ENCODE peak calls at places on chromosomes 12 and 14, in five cellular contexts. One of them, this sample, is unnamed. For H3K27me3 and H3K36me3, the result is how much of the 10 kb centered on the place peaks cover.

GRCh38 chr12:132873724-132874123 is 13.7 kb downstream of the CHFR start:
- DNase-seq in Caco-2: no peak
- DNase-seq in uterus: no peak
- DNase-seq in heart left ventricle: no peak
- DNase-seq in neural progenitor cell: no peak
- DNase-seq in this sample: no peak

GRCh38 chr12:47305464-47305863 is 225.7 kb upstream of the AMIGO2 start:
- DNase-seq in Caco-2: no peak
- DNase-seq in uterus: no peak
- DNase-seq in heart left ventricle: no peak
- DNase-seq in neural progenitor cell: no peak
- DNase-seq in this sample: no peak

GRCh38 chr12:89988556-89988955 is 279.9 kb upstream of the ATP2B1 start:
- DNase-seq in Caco-2: no peak
- DNase-seq in uterus: no peak
- DNase-seq in heart left ventricle: no peak
- DNase-seq in neural progenitor cell: no peak
- DNase-seq in this sample: no peak

GRCh38 chr14:74583689-74584434 is 28.2 kb downstream of the LTBP2 start:
- DNase-seq in Caco-2: no peak
- DNase-seq in uterus: peak
- DNase-seq in heart left ventricle: peak
- DNase-seq in neural progenitor cell: no peak
- DNase-seq in this sample: peak

GRCh38 chr14:73759183-73759713 is 45.1 kb upstream of the PNMA1 start:
- DNase-seq in Caco-2: peak
- DNase-seq in uterus: peak
- DNase-seq in heart left ventricle: peak
- DNase-seq in neural progenitor cell: peak
- DNase-seq in this sample: peak

GRCh38 chr14:101125719-101126375 is 222.3 kb upstream of the RTL1 start:
- DNase-seq in Caco-2: no peak
- DNase-seq in uterus: no peak
- DNase-seq in heart left ventricle: no peak
- DNase-seq in neural progenitor cell: no peak
- DNase-seq in this sample: no peak

GRCh38 chr12:84508943-84509342 is 403.7 kb downstream of the SLC6A15 start:
- DNase-seq in Caco-2: no peak
- DNase-seq in uterus: peak
- DNase-seq in heart left ventricle: peak
- DNase-seq in neural progenitor cell: no peak
- DNase-seq in this sample: no peak

GRCh38 chr12:39003541-39004160 is 98.3 kb upstream of the CPNE8 start:
- DNase-seq in Caco-2: no peak
- DNase-seq in uterus: no peak
- DNase-seq in heart left ventricle: no peak
- DNase-seq in neural progenitor cell: no peak
- DNase-seq in this sample: no peak

GRCh38 chr14:80847093-80847492 is 94.4 kb downstream of the CEP128 start:
- DNase-seq in Caco-2: no peak
- DNase-seq in uterus: no peak
- DNase-seq in heart left ventricle: no peak
- DNase-seq in neural progenitor cell: no peak
- DNase-seq in this sample: no peak

GRCh38 chr14:61560323-61560722 is 135.0 kb upstream of the HIF1A start:
- DNase-seq in Caco-2: no peak
- DNase-seq in uterus: no peak
- DNase-seq in heart left ventricle: no peak
- DNase-seq in neural progenitor cell: no peak
- DNase-seq in this sample: no peak

GRCh38 chr12:26666286-26666685 is 166.7 kb downstream of the ITPR2 start:
- DNase-seq in Caco-2: no peak
- DNase-seq in uterus: no peak
- DNase-seq in heart left ventricle: no peak
- DNase-seq in neural progenitor cell: no peak
- DNase-seq in this sample: no peak

GRCh38 chr12:98644433-98644711 is 216 bp downstream of the IKBIP start:
- DNase-seq in Caco-2: no peak
- DNase-seq in uterus: no peak
- DNase-seq in heart left ventricle: no peak
- DNase-seq in neural progenitor cell: no peak
- DNase-seq in this sample: peak

GRCh38 chr12:55926738-55927587 is 731 bp downstream of the PYM1 start:
- DNase-seq in Caco-2: peak
- DNase-seq in uterus: peak
- DNase-seq in heart left ventricle: peak
- DNase-seq in neural progenitor cell: peak
- DNase-seq in this sample: peak

GRCh38 chr12:19893514-19893913 is 454.2 kb downstream of the AEBP2 start:
- DNase-seq in Caco-2: no peak
- DNase-seq in uterus: no peak
- DNase-seq in heart left ventricle: no peak
- DNase-seq in neural progenitor cell: no peak
- DNase-seq in this sample: no peak

GRCh38 chr14:91892918-91893527 is 25.7 kb upstream of the TC2N start:
- DNase-seq in Caco-2: no peak
- DNase-seq in uterus: no peak
- DNase-seq in heart left ventricle: no peak
- DNase-seq in neural progenitor cell: peak
- DNase-seq in this sample: peak

GRCh38 chr12:42238240-42239140 is at the start of gene YAF2:
- DNase-seq in Caco-2: peak
- DNase-seq in uterus: peak
- DNase-seq in heart left ventricle: peak
- DNase-seq in neural progenitor cell: peak
- DNase-seq in this sample: peak

GRCh38 chr12:13941258-13942249 is 39.8 kb downstream of the GRIN2B start:
- DNase-seq in Caco-2: peak
- DNase-seq in uterus: no peak
- DNase-seq in heart left ventricle: peak
- DNase-seq in neural progenitor cell: peak
- DNase-seq in this sample: peak

GRCh38 chr12:117494833-117495714 is 133.6 kb upstream of the NOS1 start:
- DNase-seq in Caco-2: peak
- DNase-seq in uterus: no peak
- DNase-seq in heart left ventricle: no peak
- DNase-seq in neural progenitor cell: peak
- DNase-seq in this sample: no peak

GRCh38 chr12:98635657-98636323 is 8.8 kb downstream of the IKBIP start:
- DNase-seq in Caco-2: no peak
- DNase-seq in uterus: no peak
- DNase-seq in heart left ventricle: no peak
- DNase-seq in neural progenitor cell: no peak
- DNase-seq in this sample: no peak

GRCh38 chr14:45558183-45558582 is 305.2 kb upstream of the MIS18BP1 start:
- DNase-seq in Caco-2: no peak
- DNase-seq in uterus: no peak
- DNase-seq in heart left ventricle: no peak
- DNase-seq in neural progenitor cell: no peak
- DNase-seq in this sample: no peak

GRCh38 chr14:105889666-105890473 is 363.5 kb downstream of the TMEM121 start:
- DNase-seq in Caco-2: peak
- DNase-seq in uterus: peak
- DNase-seq in heart left ventricle: peak
- DNase-seq in neural progenitor cell: no peak
- DNase-seq in this sample: no peak

GRCh38 chr12:120404271-120404670 is 33.6 kb upstream of the COX6A1 start:
- DNase-seq in Caco-2: no peak
- DNase-seq in uterus: no peak
- DNase-seq in heart left ventricle: no peak
- DNase-seq in neural progenitor cell: no peak
- DNase-seq in this sample: no peak

GRCh38 chr14:89406941-89407340 is 10.1 kb downstream of the FOXN3 start:
- DNase-seq in Caco-2: no peak
- DNase-seq in uterus: no peak
- DNase-seq in heart left ventricle: no peak
- DNase-seq in neural progenitor cell: no peak
- DNase-seq in this sample: no peak

GRCh38 chr14:64718762-64719161 is 14.5 kb downstream of the PLEKHG3 start:
- DNase-seq in Caco-2: no peak
- DNase-seq in uterus: peak
- DNase-seq in heart left ventricle: peak
- DNase-seq in neural progenitor cell: no peak
- DNase-seq in this sample: no peak

GRCh38 chr12:106078358-106079025 is 60.3 kb downstream of the NUAK1 start:
- DNase-seq in Caco-2: no peak
- DNase-seq in uterus: peak
- DNase-seq in heart left ventricle: peak
- DNase-seq in neural progenitor cell: no peak
- DNase-seq in this sample: peak

GRCh38 chr14:79278286-79278797 is 933.0 kb downstream of the DIO2 start:
- DNase-seq in Caco-2: no peak
- DNase-seq in uterus: no peak
- DNase-seq in heart left ventricle: peak
- DNase-seq in neural progenitor cell: no peak
- DNase-seq in this sample: no peak

GRCh38 chr12:31518680-31519227 is 72.2 kb downstream of the DENND5B start:
- DNase-seq in Caco-2: no peak
- DNase-seq in uterus: peak
- DNase-seq in heart left ventricle: peak
- DNase-seq in neural progenitor cell: peak
- DNase-seq in this sample: peak

GRCh38 chr12:15719230-15719629 is 70.0 kb downstream of the EPS8 start:
- DNase-seq in Caco-2: no peak
- DNase-seq in uterus: no peak
- DNase-seq in heart left ventricle: no peak
- DNase-seq in neural progenitor cell: no peak
- DNase-seq in this sample: no peak

GRCh38 chr12:77013091-77013490 is 52.3 kb downstream of the E2F7 start:
- DNase-seq in Caco-2: no peak
- DNase-seq in uterus: no peak
- DNase-seq in heart left ventricle: no peak
- DNase-seq in neural progenitor cell: no peak
- DNase-seq in this sample: no peak

GRCh38 chr12:94277426-94278000 is 129.1 kb downstream of the PLXNC1 start:
- DNase-seq in Caco-2: no peak
- DNase-seq in uterus: no peak
- DNase-seq in heart left ventricle: no peak
- DNase-seq in neural progenitor cell: no peak
- DNase-seq in this sample: peak

GRCh38 chr14:105275267-105275946 is 25.4 kb downstream of the BRF1 start:
- DNase-seq in Caco-2: no peak
- DNase-seq in uterus: no peak
- DNase-seq in heart left ventricle: peak
- DNase-seq in neural progenitor cell: no peak
- DNase-seq in this sample: no peak

GRCh38 chr12:88993655-88994054 is 358.6 kb downstream of the DUSP6 start:
- DNase-seq in Caco-2: no peak
- DNase-seq in uterus: no peak
- DNase-seq in heart left ventricle: no peak
- DNase-seq in neural progenitor cell: peak
- DNase-seq in this sample: no peak

GRCh38 chr12:52317443-52318052 is 3.6 kb downstream of the KRT83 start:
- DNase-seq in Caco-2: no peak
- DNase-seq in uterus: no peak
- DNase-seq in heart left ventricle: no peak
- DNase-seq in neural progenitor cell: no peak
- DNase-seq in this sample: no peak
- H3K27me3 ChIP-seq in Caco-2: under half
- H3K27me3 ChIP-seq in uterus: under half
- H3K27me3 ChIP-seq in heart left ventricle: under half
- H3K27me3 ChIP-seq in neural progenitor cell: under half
- H3K27me3 ChIP-seq in this sample: under half

GRCh38 chr12:67034110-67034879 is 234.9 kb upstream of the CAND1 start:
- DNase-seq in Caco-2: no peak
- DNase-seq in uterus: no peak
- DNase-seq in heart left ventricle: no peak
- DNase-seq in neural progenitor cell: peak
- DNase-seq in this sample: peak
- H3K36me3 ChIP-seq in Caco-2: under half
- H3K36me3 ChIP-seq in uterus: under half
- H3K36me3 ChIP-seq in heart left ventricle: under half
- H3K36me3 ChIP-seq in neural progenitor cell: under half
- H3K36me3 ChIP-seq in this sample: under half

GRCh38 chr14:77148510-77149231 is 7.1 kb upstream of the ZDHHC22 start:
- DNase-seq in Caco-2: no peak
- DNase-seq in uterus: no peak
- DNase-seq in heart left ventricle: no peak
- DNase-seq in neural progenitor cell: no peak
- DNase-seq in this sample: no peak
- H3K27me3 ChIP-seq in Caco-2: under half
- H3K27me3 ChIP-seq in uterus: under half
- H3K27me3 ChIP-seq in heart left ventricle: under half
- H3K27me3 ChIP-seq in neural progenitor cell: under half
- H3K27me3 ChIP-seq in this sample: under half

GRCh38 chr12:2805146-2805525 is 7.3 kb upstream of the ITFG2 start:
- DNase-seq in Caco-2: no peak
- DNase-seq in uterus: no peak
- DNase-seq in heart left ventricle: no peak
- DNase-seq in neural progenitor cell: no peak
- DNase-seq in this sample: no peak

GRCh38 chr12:2806700-2807099 is 5.8 kb upstream of the ITFG2 start:
- DNase-seq in Caco-2: no peak
- DNase-seq in uterus: no peak
- DNase-seq in heart left ventricle: no peak
- DNase-seq in neural progenitor cell: no peak
- DNase-seq in this sample: no peak

GRCh38 chr12:2801044-2801783 is 6.4 kb downstream of the FKBP4 start:
- DNase-seq in Caco-2: no peak
- DNase-seq in uterus: no peak
- DNase-seq in heart left ventricle: no peak
- DNase-seq in neural progenitor cell: no peak
- DNase-seq in this sample: no peak

GRCh38 chr12:2804390-2805145 is 7.9 kb upstream of the ITFG2 start:
- DNase-seq in Caco-2: no peak
- DNase-seq in uterus: peak
- DNase-seq in heart left ventricle: peak
- DNase-seq in neural progenitor cell: no peak
- DNase-seq in this sample: peak

DNA sequence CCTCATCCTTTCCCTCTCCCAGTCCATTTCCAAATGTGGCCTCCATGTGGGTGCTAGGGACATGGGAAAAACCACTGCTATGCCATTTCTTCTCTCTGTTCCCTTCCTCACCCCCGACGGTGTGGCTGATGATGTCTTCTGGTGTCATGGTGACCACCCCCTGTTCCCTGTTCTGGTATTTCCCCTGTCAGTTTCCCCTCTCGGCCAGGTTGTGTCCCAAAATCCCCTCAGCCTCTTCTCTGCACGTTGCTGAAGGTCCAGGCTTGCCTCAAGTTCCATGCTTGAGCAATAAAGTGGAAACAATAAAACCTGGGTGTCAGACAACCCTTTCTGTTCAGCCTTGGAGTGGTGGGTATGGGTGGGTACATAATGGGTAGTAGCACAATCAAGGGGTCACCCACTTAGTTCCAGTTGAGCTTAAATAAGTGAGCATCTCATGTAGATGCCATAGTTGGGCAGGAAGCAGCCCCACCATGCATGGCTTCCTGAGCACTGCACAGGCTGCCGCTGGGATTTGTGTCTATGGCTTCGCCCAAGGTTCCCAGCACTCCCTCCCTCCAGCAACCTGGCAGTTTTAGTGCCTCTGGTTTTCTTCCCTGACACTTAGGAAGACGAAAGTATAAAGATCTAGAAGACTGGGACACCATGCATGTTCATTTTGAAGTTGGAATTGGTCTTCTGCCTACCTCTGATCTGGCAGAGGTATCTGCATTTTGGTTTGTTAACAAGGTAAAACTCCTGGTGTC is 8.7 kb upstream of the ITFG2 start:
- DNase-seq in Caco-2: no peak
- DNase-seq in uterus: no peak
- DNase-seq in heart left ventricle: no peak
- DNase-seq in neural progenitor cell: no peak
- DNase-seq in this sample: no peak
- H3K36me3 ChIP-seq in Caco-2: under half
- H3K36me3 ChIP-seq in uterus: under half
- H3K36me3 ChIP-seq in heart left ventricle: half or more
- H3K36me3 ChIP-seq in neural progenitor cell: under half
- H3K36me3 ChIP-seq in this sample: half or more

This sample was measured in MG63.